ENCODE peak calls at places on chromosomes 16 and 17, in four cellular contexts. Y is GM12891, J is colonic mucosa, U is 8988T. V is an unnamed sample.

GRCh38 chr16:84699147-84699711 is 571 bp upstream of the USP10 start:
- DNase-seq in Y (no peak), J (peak), U (no peak), V (no peak)

GRCh38 chr17:29209073-29209472 is 28.9 kb upstream of the MYO18A start:
- DNase-seq in Y (no peak), J (no peak), U (no peak), V (no peak)

GRCh38 chr16:19812986-19813385 is 71.7 kb downstream of the GPRC5B start:
- DNase-seq in Y (no peak), J (no peak), U (no peak), V (no peak)

GRCh38 chr16:22073350-22073749 is 19.0 kb upstream of the VWA3A start:
- DNase-seq in Y (no peak), J (no peak), U (no peak), V (no peak)

GRCh38 chr17:49223517-49224197 is 6.9 kb downstream of the PHOSPHO1 start:
- DNase-seq in Y (peak), J (peak), U (peak), V (peak)

GRCh38 chr16:12339686-12340085 is 363.2 kb downstream of the SNX29 start:
- DNase-seq in Y (no peak), J (no peak), U (no peak), V (no peak)

GRCh38 chr17:78484300-78485159 is 92.7 kb downstream of the DNAH17 start:
- DNase-seq in Y (peak), J (peak), U (no peak), V (peak)

GRCh38 chr17:39867084-39867890 is 715 bp upstream of the ZPBP2 start:
- DNase-seq in Y (peak), J (no peak), U (no peak), V (peak)

GRCh38 chr17:9401434-9401833 is 174.2 kb downstream of the STX8 start:
- DNase-seq in Y (no peak), J (no peak), U (no peak), V (no peak)

GRCh38 chr16:22923491-22923890 is 109.5 kb downstream of the HS3ST2 start:
- DNase-seq in Y (no peak), J (no peak), U (no peak), V (no peak)

GRCh38 chr16:72901012-72901411 is 146.9 kb downstream of the ZFHX3 start:
- DNase-seq in Y (no peak), J (no peak), U (no peak), V (no peak)

GRCh38 chr17:79732804-79733691 is 2.3 kb downstream of the ENPP7 start:
- DNase-seq in Y (peak), J (peak), U (no peak), V (peak)

GRCh38 chr17:79658811-79659207 is 48.0 kb upstream of the RBFOX3 start:
- DNase-seq in Y (no peak), J (no peak), U (no peak), V (peak)

GRCh38 chr16:85897384-85897783 is 1.6 kb upstream of the IRF8 start:
- DNase-seq in Y (no peak), J (peak), U (no peak), V (no peak)

GRCh38 chr17:836154-836553 is 54.0 kb downstream of the MRM3 start:
- DNase-seq in Y (no peak), J (no peak), U (no peak), V (no peak)

GRCh38 chr17:50344712-50345380 is 1.1 kb upstream of the XYLT2 start:
- DNase-seq in Y (no peak), J (peak), U (no peak), V (peak)

GRCh38 chr17:71398706-71399620 is 721.9 kb upstream of the SOX9 start:
- DNase-seq in Y (no peak), J (no peak), U (no peak), V (no peak)